ENCODE peak calls at places on chromosomes 16 and 17, in seven cellular contexts. M, A, D, I, Z, J and W are unnamed samples.

GRCh38 chr16:89422905-89423630 is 67.3 kb downstream of the ANKRD11 start:
- DNase-seq in M (no peak), A (peak; percentile 59), D (peak; percentile 33), I (no peak), Z (no peak), J (no peak), W (no peak)

GRCh38 chr17:73719588-73720071 is 75.4 kb upstream of the SDK2 start:
- DNase-seq in M (no peak), A (no peak), D (no peak), I (no peak), Z (no peak), J (no peak), W (no peak)

GRCh38 chr17:8480011-8480976 is 44.6 kb downstream of the NDEL1 start:
- DNase-seq in M (no peak), A (no peak), D (no peak), I (no peak), Z (no peak), J (no peak), W (peak; percentile 67)

GRCh38 chr16:16025214-16025968 is 76.0 kb downstream of the ABCC1 start:
- DNase-seq in M (no peak), A (peak; percentile 94), D (peak; percentile 96), I (no peak), Z (no peak), J (peak; percentile 84), W (no peak)

GRCh38 chr16:27408012-27408601 is 6.1 kb downstream of the IL21R start:
- DNase-seq in M (no peak), A (peak; percentile 79), D (peak; percentile 40), I (no peak), Z (no peak), J (no peak), W (no peak)

GRCh38 chr16:29806096-29806579 is at the start of gene MAZ:
- DNase-seq in M (no peak), A (no peak), D (no peak), I (no peak), Z (no peak), J (no peak), W (no peak)

GRCh38 chr17:76152580-76152979 is 11.5 kb upstream of the FOXJ1 start:
- DNase-seq in M (no peak), A (no peak), D (no peak), I (no peak), Z (no peak), J (no peak), W (no peak)

GRCh38 chr16:30893082-30893743 is 664 bp downstream of the BCL7C start:
- DNase-seq in M (no peak), A (no peak), D (no peak), I (no peak), Z (no peak), J (no peak), W (peak; percentile 66)

GRCh38 chr17:49434821-49435581 is 20.3 kb upstream of the PHB1 start:
- DNase-seq in M (no peak), A (no peak), D (peak; percentile 51), I (no peak), Z (no peak), J (peak; percentile 2), W (no peak)

GRCh38 chr17:80930335-80931040 is 61.2 kb upstream of the CHMP6 start:
- DNase-seq in M (no peak), A (no peak), D (no peak), I (no peak), Z (no peak), J (no peak), W (peak; percentile 14)